ENCODE peak calls at places on chromosome 17, in seven cellular contexts. W is HCT116, E is K562, T is H1, I is HepG2, Z is SK-N-SH, D is GM12878. Y is an unnamed sample.

GRCh38 chr17:731943-732787 is at the start of gene TLCD3A:
- DNase-seq in W (no peak), E (peak), T (peak), I (no peak), Z (peak), D (no peak), Y (no peak)

GRCh38 chr17:64778367-64779290 is 116.5 kb upstream of the SMURF2 start:
- DNase-seq in W (no peak), E (no peak), T (peak), I (no peak), Z (no peak), D (no peak), Y (no peak)

GRCh38 chr17:61770043-61770442 is 93.3 kb downstream of the BRIP1 start:
- DNase-seq in W (no peak), E (no peak), T (no peak), I (no peak), Z (no peak), D (no peak), Y (no peak)

GRCh38 chr17:8225813-8226535 is 15.6 kb upstream of the AURKB start:
- DNase-seq in W (peak), E (peak), T (peak), I (no peak), Z (no peak), D (peak), Y (no peak)

GRCh38 chr17:61349350-61349749 is 50.3 kb upstream of the TBX2 start:
- DNase-seq in W (no peak), E (no peak), T (no peak), I (peak), Z (no peak), D (no peak), Y (no peak)

GRCh38 chr17:42266918-42267766 is 9.0 kb downstream of the STAT5B start:
- DNase-seq in W (peak), E (peak), T (no peak), I (no peak), Z (no peak), D (no peak), Y (no peak)

GRCh38 chr17:45660474-45660873 is 123.6 kb upstream of the CRHR1 start:
- DNase-seq in W (no peak), E (no peak), T (no peak), I (no peak), Z (no peak), D (no peak), Y (no peak)

GRCh38 chr17:37137070-37137610 is 188.4 kb downstream of the AATF start:
- DNase-seq in W (no peak), E (no peak), T (no peak), I (no peak), Z (no peak), D (no peak), Y (no peak)

GRCh38 chr17:79749156-79749815 is 18.5 kb downstream of the ENPP7 start:
- DNase-seq in W (no peak), E (no peak), T (no peak), I (no peak), Z (no peak), D (no peak), Y (no peak)

GRCh38 chr17:27158390-27158789 is 135.5 kb upstream of the WSB1 start:
- DNase-seq in W (no peak), E (peak), T (no peak), I (no peak), Z (no peak), D (no peak), Y (no peak)

GRCh38 chr17:50561796-50562195 is 1.3 kb downstream of the CACNA1G start:
- DNase-seq in W (no peak), E (no peak), T (no peak), I (no peak), Z (no peak), D (no peak), Y (no peak)

GRCh38 chr17:47945529-47946508 is 4.4 kb downstream of the PNPO start:
- DNase-seq in W (no peak), E (no peak), T (no peak), I (no peak), Z (no peak), D (no peak), Y (no peak)

GRCh38 chr17:59399914-59400313 is 68.5 kb downstream of the YPEL2 start:
- DNase-seq in W (no peak), E (no peak), T (no peak), I (no peak), Z (peak), D (no peak), Y (no peak)

GRCh38 chr17:55743103-55743679 is 7.7 kb upstream of the PCTP start:
- DNase-seq in W (peak), E (peak), T (no peak), I (peak), Z (no peak), D (no peak), Y (no peak)

GRCh38 chr17:38613981-38614779 is 8.4 kb upstream of the SRCIN1 start:
- DNase-seq in W (no peak), E (no peak), T (no peak), I (peak), Z (no peak), D (no peak), Y (no peak)

GRCh38 chr17:50176559-50177471 is 11.0 kb downstream of the SGCA start:
- DNase-seq in W (no peak), E (no peak), T (no peak), I (no peak), Z (no peak), D (no peak), Y (no peak)

GRCh38 chr17:35313875-35314409 is 59.5 kb downstream of the SLFN11 start:
- DNase-seq in W (no peak), E (peak), T (no peak), I (no peak), Z (peak), D (no peak), Y (no peak)

GRCh38 chr17:27888072-27888471 is 5.1 kb downstream of the LYRM9 start:
- DNase-seq in W (no peak), E (no peak), T (no peak), I (no peak), Z (no peak), D (no peak), Y (no peak)

GRCh38 chr17:33944412-33944811 is 310.7 kb upstream of the CCL2 start:
- DNase-seq in W (no peak), E (no peak), T (no peak), I (no peak), Z (no peak), D (no peak), Y (no peak)

GRCh38 chr17:20246692-20247091 is 220.6 kb downstream of the LGALS9B start:
- DNase-seq in W (no peak), E (no peak), T (no peak), I (no peak), Z (no peak), D (no peak), Y (no peak)

GRCh38 chr17:69760562-69760961 is 314.5 kb upstream of the KCNJ16 start:
- DNase-seq in W (no peak), E (no peak), T (no peak), I (no peak), Z (no peak), D (no peak), Y (no peak)

GRCh38 chr17:40458001-40458791 is 14.9 kb downstream of the IGFBP4 start:
- DNase-seq in W (no peak), E (no peak), T (no peak), I (peak), Z (peak), D (no peak), Y (no peak)

GRCh38 chr17:64507418-64507766 is 615 bp downstream of the CEP95 start:
- DNase-seq in W (no peak), E (peak), T (no peak), I (peak), Z (peak), D (no peak), Y (no peak)

GRCh38 chr17:68368387-68368786 is 77.1 kb downstream of the ARSG start:
- DNase-seq in W (no peak), E (no peak), T (no peak), I (no peak), Z (no peak), D (no peak), Y (no peak)

GRCh38 chr17:65674246-65675045 is 113.0 kb upstream of the AXIN2 start:
- DNase-seq in W (no peak), E (no peak), T (no peak), I (no peak), Z (no peak), D (no peak), Y (no peak)

GRCh38 chr17:5584383-5584951 is at the start of gene NLRP1:
- DNase-seq in W (peak), E (no peak), T (no peak), I (peak), Z (peak), D (peak), Y (no peak)

GRCh38 chr17:43442711-43443110 is 41.1 kb upstream of the DHX8 start:
- DNase-seq in W (no peak), E (no peak), T (no peak), I (no peak), Z (no peak), D (no peak), Y (no peak)

GRCh38 chr17:39508987-39509386 is 47.7 kb downstream of the CDK12 start:
- DNase-seq in W (no peak), E (no peak), T (no peak), I (no peak), Z (no peak), D (no peak), Y (no peak)

GRCh38 chr17:40290629-40291296 is 3.1 kb downstream of the CDC6 start:
- DNase-seq in W (peak), E (peak), T (no peak), I (peak), Z (peak), D (no peak), Y (no peak)

GRCh38 chr17:8015957-8016631 is 13.7 kb downstream of the GUCY2D start:
- DNase-seq in W (no peak), E (no peak), T (peak), I (no peak), Z (peak), D (no peak), Y (no peak)

GRCh38 chr17:56819431-56820145 is 14.1 kb downstream of the C17orf67 start:
- DNase-seq in W (peak), E (peak), T (peak), I (peak), Z (peak), D (peak), Y (peak)

GRCh38 chr17:27959382-27959709 is 66.2 kb upstream of the LYRM9 start:
- DNase-seq in W (no peak), E (no peak), T (no peak), I (no peak), Z (no peak), D (no peak), Y (peak)

GRCh38 chr17:74373838-74374606 is 6.7 kb downstream of the GPR142 start:
- DNase-seq in W (no peak), E (no peak), T (no peak), I (peak), Z (no peak), D (no peak), Y (no peak)

GRCh38 chr17:57316361-57316760 is 60.0 kb downstream of the MSI2 start:
- DNase-seq in W (no peak), E (no peak), T (no peak), I (no peak), Z (no peak), D (no peak), Y (no peak)

GRCh38 chr17:5050281-5050680 is 15.1 kb upstream of the SLC52A1 start:
- DNase-seq in W (no peak), E (no peak), T (no peak), I (no peak), Z (no peak), D (no peak), Y (no peak)

GRCh38 chr17:9054611-9055010 is 33.3 kb downstream of the NTN1 start:
- DNase-seq in W (no peak), E (no peak), T (peak), I (no peak), Z (no peak), D (no peak), Y (peak)

GRCh38 chr17:50691550-50692447 is 15.9 kb downstream of the ANKRD40 start:
- DNase-seq in W (no peak), E (no peak), T (no peak), I (peak), Z (no peak), D (no peak), Y (no peak)

GRCh38 chr17:50640701-50641338 is 6.1 kb downstream of the ABCC3 start:
- DNase-seq in W (no peak), E (no peak), T (no peak), I (peak), Z (no peak), D (no peak), Y (no peak)

GRCh38 chr17:6623941-6624340 is 16.6 kb downstream of the KIAA0753 start:
- DNase-seq in W (no peak), E (no peak), T (no peak), I (no peak), Z (no peak), D (no peak), Y (no peak)
- TF ChIP-seq YY1 in W (no peak), E (no peak), T (no peak), I (no peak), Z (no peak), D (no peak), Y (no peak)

GRCh38 chr17:21291357-21291756 is 6.8 kb downstream of the MAP2K3 start:
- DNase-seq in W (no peak), E (no peak), T (no peak), I (no peak), Z (no peak), D (no peak), Y (no peak)

GRCh38 chr17:21293846-21294240 is 9.3 kb downstream of the MAP2K3 start:
- DNase-seq in W (no peak), E (no peak), T (no peak), I (no peak), Z (peak), D (no peak), Y (no peak)

GRCh38 chr17:21291862-21292261 is 7.4 kb downstream of the MAP2K3 start:
- DNase-seq in W (no peak), E (no peak), T (no peak), I (no peak), Z (no peak), D (no peak), Y (no peak)

GRCh38 chr17:21294321-21295035 is 10.0 kb downstream of the MAP2K3 start:
- DNase-seq in W (no peak), E (peak), T (no peak), I (no peak), Z (peak), D (no peak), Y (no peak)

DNA sequence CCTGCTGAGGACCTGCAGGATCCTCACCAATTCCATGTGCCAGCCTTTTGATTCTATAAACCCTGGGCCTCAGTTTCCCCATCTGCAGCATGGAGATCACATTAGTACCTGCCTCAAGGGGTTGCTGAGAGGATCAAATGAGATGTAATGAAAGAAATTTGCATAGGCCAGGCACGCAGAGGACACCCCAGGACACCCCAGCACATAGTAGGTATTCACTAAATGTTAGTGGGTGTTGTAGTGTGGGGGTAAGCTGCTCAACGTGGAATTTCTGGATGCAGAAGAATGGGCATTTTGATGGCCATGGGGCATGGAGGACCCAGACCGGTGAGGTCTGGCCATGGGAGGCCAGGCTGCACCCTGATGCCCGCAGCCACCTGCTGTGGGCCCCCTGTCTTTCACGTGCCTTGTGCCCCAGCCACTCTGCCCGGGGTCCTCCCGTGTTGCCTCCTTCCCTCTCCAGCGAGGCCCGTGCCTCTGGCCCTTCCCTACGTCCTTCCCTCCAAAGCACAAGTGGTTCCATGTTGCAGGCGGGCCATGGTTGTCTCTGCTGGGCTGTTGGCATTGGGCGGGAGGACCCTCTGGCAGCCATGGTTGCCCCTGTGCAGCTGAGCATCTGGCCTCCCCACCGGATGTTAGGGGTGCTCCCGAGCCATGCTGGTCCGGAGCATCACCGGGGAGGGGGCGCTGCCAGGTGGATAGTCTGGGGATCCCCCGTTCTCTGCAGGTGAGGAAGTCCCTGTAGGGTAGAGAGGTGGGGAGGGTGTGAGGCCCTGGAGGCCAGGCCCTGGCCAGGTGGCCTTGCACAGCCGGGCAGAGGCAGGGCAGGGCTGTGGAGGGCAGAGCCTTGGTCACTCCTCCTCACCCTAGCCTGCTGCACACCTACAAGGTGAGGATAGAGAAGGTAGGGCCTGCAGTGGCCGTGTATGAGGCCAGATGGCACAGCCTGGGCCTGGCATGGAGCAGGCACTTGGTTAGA is 8.6 kb downstream of the MAP2K3 start:
- DNase-seq in W (no peak), E (no peak), T (no peak), I (no peak), Z (peak), D (no peak), Y (no peak)
- H3K9ac ChIP-seq in W (no peak), E (no peak), T (no peak), I (no peak), Z (no peak), D (no peak), Y (no peak)

GRCh38 chr17:67276075-67276474 is 31.1 kb upstream of the HELZ start:
- DNase-seq in W (peak), E (no peak), T (peak), I (peak), Z (no peak), D (no peak), Y (no peak)

GRCh38 chr17:67281053-67281452 is 36.1 kb upstream of the HELZ start:
- DNase-seq in W (no peak), E (no peak), T (no peak), I (no peak), Z (no peak), D (no peak), Y (peak)

GRCh38 chr17:67280279-67280678 is 35.3 kb upstream of the HELZ start:
- DNase-seq in W (no peak), E (no peak), T (no peak), I (peak), Z (no peak), D (no peak), Y (no peak)

GRCh38 chr17:67279115-67279514 is 34.1 kb upstream of the HELZ start:
- DNase-seq in W (no peak), E (no peak), T (no peak), I (peak), Z (no peak), D (no peak), Y (no peak)

DNA sequence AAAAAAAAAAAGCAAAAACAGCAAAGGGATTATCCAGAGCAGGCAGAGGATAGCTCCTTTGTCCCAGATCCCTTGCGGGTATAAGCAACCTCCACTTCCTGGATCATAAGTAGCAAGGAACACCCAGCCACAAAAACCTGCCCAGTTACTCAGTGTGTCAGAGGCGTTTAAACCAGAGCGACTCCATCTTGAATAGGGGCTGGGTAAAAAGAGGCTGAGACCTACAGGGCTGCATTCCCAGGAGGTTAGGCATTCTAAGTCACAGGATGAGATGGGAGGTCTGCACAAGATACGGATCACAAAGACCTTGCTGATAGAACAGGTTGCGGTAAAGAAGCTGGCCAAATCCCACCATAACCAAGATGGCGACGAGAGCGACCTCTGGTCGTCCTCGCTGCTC is 33.4 kb upstream of the HELZ start:
- DNase-seq in W (no peak), E (no peak), T (no peak), I (no peak), Z (no peak), D (no peak), Y (no peak)
- TF ChIP-seq YY1 in W (no peak), E (no peak), T (no peak), I (no peak), Z (no peak), D (no peak), Y (no peak)

DNA sequence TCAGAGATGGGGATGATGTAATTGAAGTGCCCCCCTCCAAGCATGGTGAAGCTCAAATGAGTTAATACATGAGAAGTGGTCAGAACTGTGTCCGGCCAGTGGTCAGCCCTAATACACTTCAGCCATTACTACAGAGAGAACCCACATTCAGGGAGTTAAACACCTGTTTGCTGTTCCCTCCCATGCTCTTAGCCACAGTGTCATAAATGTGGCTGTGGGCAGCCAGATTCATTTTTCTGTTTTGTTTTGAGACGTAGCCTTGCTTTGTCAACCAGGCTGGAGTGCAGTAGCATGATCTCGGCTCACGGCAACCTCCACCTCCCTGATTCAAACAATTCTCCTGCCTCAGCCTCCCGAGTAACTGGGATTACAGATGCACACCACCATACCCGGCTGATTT is 139.9 kb downstream of the DNAH9 start:
- DNase-seq in W (no peak), E (no peak), T (no peak), I (no peak), Z (no peak), D (no peak), Y (no peak)
- H3K9ac ChIP-seq in W (no peak), E (no peak), T (no peak), I (no peak), Z (no peak), D (no peak), Y (no peak)

Y was measured in NT2/D1.